ENCODE peak calls at places on chromosomes 12 and 14, in ten cellular contexts. E is stimulated activated CD4-positive, alpha-beta T cell treated with anti-CD3 and anti-CD28 coated beads, Interleukin-15, amount 100 ng/mL, for 24 hours; I is activated CD4-positive, alpha-beta T cell treated with anti-CD3 and anti-CD28 coated beads for 1 hour; Y is ACHN; K is GM23248; B is NCI-H1092; O is mesenteric fat pad; Z is naive B cell; A is Right ventricle myocardium superior; V is AG08396. C is an unnamed sample.

GRCh38 chr12:109760031-109760929 is 46.7 kb downstream of the FAM222A start:
- DNase-seq in V (no peak), B (peak; percentile 35), K (no peak), Y (no peak), Z (no peak), A (peak; percentile 77), O (peak; percentile 83), E (no peak), I (no peak), C (no peak)

GRCh38 chr12:40010899-40011774 is 94.7 kb downstream of the SLC2A13 start:
- DNase-seq in K (peak; percentile 84), Y (peak; percentile 91), B (no peak), V (peak; percentile 65), A (no peak), O (no peak), I (no peak), Z (peak; percentile 68), E (peak; percentile 57), C (peak; percentile 23)

GRCh38 chr12:92977326-92977725 is 48.2 kb upstream of the EEA1 start:
- DNase-seq in Z (no peak), O (no peak), A (no peak), V (no peak), B (no peak), I (no peak), Y (no peak), K (no peak), E (no peak), C (no peak)

GRCh38 chr12:108752387-108752786 is 21.1 kb upstream of the CORO1C start:
- DNase-seq in A (no peak), V (no peak), O (no peak), E (no peak), Y (no peak), Z (no peak), I (no peak), B (no peak), K (no peak), C (no peak)

GRCh38 chr14:99522457-99522891 is 41.3 kb downstream of the CCNK start:
- DNase-seq in A (peak; percentile 50), I (no peak), B (peak; percentile 17), K (peak; percentile 89), E (no peak), O (no peak), Y (no peak), Z (no peak), V (peak; percentile 76), C (peak; percentile 74)

GRCh38 chr12:64669270-64669842 is 59.1 kb downstream of the RASSF3 start:
- DNase-seq in Z (peak; percentile 56), O (no peak), E (no peak), V (no peak), Y (peak; percentile 35), B (no peak), A (peak; percentile 68), I (peak; percentile 24), K (no peak), C (no peak)

GRCh38 chr12:130825771-130826150 is 13.3 kb downstream of the STX2 start:
- DNase-seq in I (no peak), K (no peak), V (no peak), O (no peak), Z (no peak), Y (no peak), A (no peak), E (no peak), B (no peak), C (no peak)

GRCh38 chr12:12097821-12098688 is 27.3 kb downstream of the BCL2L14 start:
- DNase-seq in O (no peak), I (no peak), A (no peak), V (no peak), B (no peak), Z (no peak), Y (no peak), E (no peak), K (no peak), C (no peak)

GRCh38 chr12:57983150-57983857 is 41.9 kb downstream of the ATP23 start:
- DNase-seq in K (peak; percentile 75), A (no peak), V (peak; percentile 15), B (no peak), Z (peak; percentile 15), I (no peak), Y (peak; percentile 73), O (no peak), E (peak; percentile 32), C (no peak)

GRCh38 chr12:70196732-70197361 is 46.4 kb upstream of the CNOT2 start:
- DNase-seq in O (no peak), E (no peak), Z (no peak), A (no peak), V (no peak), I (no peak), Y (no peak), B (no peak), K (peak; percentile 22), C (no peak)

GRCh38 chr12:108099778-108100177 is 29.3 kb upstream of the WSCD2 start:
- DNase-seq in K (no peak), Z (no peak), Y (no peak), O (no peak), B (no peak), A (no peak), E (no peak), I (no peak), V (no peak), C (no peak)

GRCh38 chr12:47556631-47557030 is 149.2 kb downstream of the RPAP3 start:
- DNase-seq in E (no peak), I (no peak), K (no peak), O (no peak), Y (no peak), Z (no peak), A (no peak), B (no peak), V (no peak), C (no peak)

GRCh38 chr12:27639265-27639664 is 57.0 kb upstream of the REP15 start:
- DNase-seq in A (no peak), V (no peak), E (no peak), B (no peak), K (no peak), Z (no peak), Y (no peak), I (no peak), O (no peak), C (no peak)

GRCh38 chr12:65602579-65603295 is 221.5 kb upstream of the HMGA2 start:
- DNase-seq in B (no peak), Y (peak; percentile 97), A (peak; percentile 75), V (peak; percentile 86), K (peak; percentile 97), I (no peak), E (peak; percentile 67), O (no peak), Z (no peak), C (peak; percentile 51)

GRCh38 chr12:93879476-93880376 is 202.6 kb downstream of the CRADD start:
- DNase-seq in K (peak; percentile 78), V (peak; percentile 53), A (no peak), O (no peak), B (no peak), E (no peak), Z (no peak), Y (peak; percentile 65), I (no peak), C (no peak)

GRCh38 chr12:28937196-28937595 is 211.9 kb upstream of the FAR2 start:
- DNase-seq in K (peak; percentile 64), V (no peak), I (no peak), Y (no peak), E (no peak), A (no peak), O (no peak), B (no peak), Z (no peak), C (no peak)

GRCh38 chr12:109739747-109740693 is 26.4 kb downstream of the FAM222A start:
- DNase-seq in E (no peak), O (peak; percentile 49), I (no peak), Z (no peak), B (no peak), A (peak; percentile 23), Y (peak; percentile 23), K (no peak), V (no peak), C (no peak)

GRCh38 chr12:119512772-119513497 is 80.6 kb upstream of the TMEM233 start:
- DNase-seq in B (no peak), Z (no peak), K (peak; percentile 27), A (no peak), I (no peak), E (peak; percentile 2), Y (peak; percentile 35), V (no peak), O (no peak), C (no peak)

GRCh38 chr14:29016050-29016900 is 249.7 kb downstream of the FOXG1 start:
- DNase-seq in I (no peak), A (peak; percentile 38), Z (no peak), E (peak; percentile 8), O (no peak), Y (peak; percentile 33), B (peak; percentile 59), V (peak; percentile 39), K (peak; percentile 53), C (no peak)

GRCh38 chr12:1517007-1517406 is 77.4 kb downstream of the FBXL14 start:
- DNase-seq in V (no peak), I (no peak), O (peak; percentile 9), K (peak; percentile 93), E (no peak), B (no peak), Z (no peak), Y (no peak), A (no peak), C (no peak)

GRCh38 chr12:31773223-31773750 is 44.5 kb upstream of the AMN1 start:
- DNase-seq in V (no peak), O (no peak), A (no peak), K (no peak), Z (no peak), B (no peak), Y (no peak), E (no peak), I (no peak), C (no peak)

C was measured in H54.